ENCODE peak calls at places on chromosomes 6 and 20, in six cellular contexts. B, D, C, E, O and W are unnamed samples.

GRCh38 chr6:30136570-30137286 is 788 bp downstream of the TRIM40 start:
- DNase-seq in O (no peak), E (no peak), B (no peak), C (no peak), D (no peak), W (no peak)

GRCh38 chr6:162708971-162709370 is 18.6 kb downstream of the PRKN start:
- DNase-seq in B (no peak), E (no peak), D (no peak), O (no peak), C (no peak), W (no peak)

GRCh38 chr20:62742979-62743776 is 34.5 kb downstream of the NTSR1 start:
- DNase-seq in O (no peak), B (no peak), D (no peak), E (peak; percentile 59), C (no peak), W (peak; percentile 28)

GRCh38 chr6:90039911-90040310 is 145.6 kb downstream of the GJA10 start:
- DNase-seq in D (no peak), E (no peak), O (no peak), B (no peak), C (no peak), W (no peak)

GRCh38 chr20:25227317-25227831 is 20.5 kb upstream of the PYGB start:
- DNase-seq in E (no peak), O (no peak), B (peak; percentile 76), C (no peak), D (no peak), W (no peak)

GRCh38 chr20:40705413-40705812 is 16.4 kb upstream of the MAFB start:
- DNase-seq in O (no peak), B (no peak), D (no peak), C (no peak), E (no peak), W (no peak)

GRCh38 chr6:154474636-154475428 is 35.7 kb downstream of the CNKSR3 start:
- DNase-seq in E (no peak), B (no peak), O (no peak), C (peak; percentile 7), D (no peak), W (no peak)

GRCh38 chr6:147058786-147059434 is 145.3 kb upstream of the STXBP5 start:
- DNase-seq in O (no peak), C (no peak), D (peak; percentile 4), E (no peak), B (no peak), W (no peak)

GRCh38 chr20:36097331-36097730 is 57.2 kb upstream of the EPB41L1 start:
- DNase-seq in B (no peak), D (no peak), E (no peak), C (no peak), O (no peak), W (no peak)

GRCh38 chr6:133899556-133899955 is 10.6 kb downstream of the TCF21 start:
- DNase-seq in E (no peak), D (no peak), C (no peak), O (no peak), B (no peak), W (no peak)

GRCh38 chr20:59144179-59144830 is 19.3 kb upstream of the ZNF831 start:
- DNase-seq in D (no peak), O (no peak), C (no peak), E (no peak), B (no peak), W (no peak)

GRCh38 chr20:49510562-49511117 is 28.2 kb upstream of the KCNB1 start:
- DNase-seq in B (no peak), E (peak; percentile 81), O (no peak), C (no peak), D (no peak), W (peak; percentile 58)

GRCh38 chr6:25478973-25479372 is 173.0 kb upstream of the SCGN start:
- DNase-seq in C (no peak), D (no peak), O (no peak), E (no peak), B (no peak), W (no peak)

GRCh38 chr6:78365473-78365872 is 501.9 kb upstream of the IRAK1BP1 start:
- DNase-seq in C (no peak), D (no peak), E (no peak), O (no peak), B (no peak), W (no peak)

GRCh38 chr6:7998103-7998725 is 66.0 kb downstream of the BLOC1S5 start:
- DNase-seq in B (no peak), D (no peak), O (no peak), E (no peak), C (no peak), W (no peak)

GRCh38 chr6:46704562-46704961 is 16.9 kb downstream of the TDRD6 start:
- DNase-seq in E (no peak), O (peak; percentile 48), C (peak; percentile 44), D (no peak), B (no peak), W (no peak)

GRCh38 chr20:57695012-57695411 is 14.8 kb downstream of the PMEPA1 start:
- DNase-seq in E (no peak), C (peak; percentile 48), B (no peak), O (no peak), D (no peak), W (peak; percentile 83)

GRCh38 chr20:37389241-37389747 is 43.4 kb downstream of the SRC start:
- DNase-seq in E (peak; percentile 57), C (no peak), B (no peak), O (no peak), D (peak; percentile 28), W (no peak)

GRCh38 chr6:795046-795445 is 102.1 kb upstream of the EXOC2 start:
- DNase-seq in C (no peak), O (no peak), E (no peak), D (peak; percentile 36), B (no peak), W (no peak)

GRCh38 chr20:34848597-34848996 is 23.1 kb upstream of the NCOA6 start:
- DNase-seq in C (no peak), O (no peak), D (no peak), E (no peak), B (no peak), W (no peak)

GRCh38 chr20:50460608-50461268 is 49.4 kb upstream of the PTPN1 start:
- DNase-seq in D (peak; percentile 92), O (peak; percentile 91), C (peak; percentile 69), B (peak; percentile 74), E (peak; percentile 94), W (peak; percentile 90)

GRCh38 chr6:11972270-11972669 is 39.8 kb upstream of the HIVEP1 start:
- DNase-seq in O (peak; percentile 21), D (no peak), C (no peak), B (no peak), E (no peak), W (no peak)

GRCh38 chr6:41818271-41819054 is 31.0 kb downstream of the TOMM6 start:
- DNase-seq in B (no peak), D (no peak), O (no peak), E (no peak), C (no peak), W (no peak)

GRCh38 chr20:18188446-18188845 is 50.8 kb downstream of the KAT14 start:
- DNase-seq in O (no peak), B (no peak), E (no peak), D (no peak), C (no peak), W (no peak)

GRCh38 chr20:51525241-51526104 is 17.0 kb downstream of the NFATC2 start:
- DNase-seq in E (no peak), B (no peak), C (no peak), O (no peak), D (no peak), W (no peak)

GRCh38 chr20:3572151-3572550 is 91.0 kb downstream of the GFRA4 start:
- DNase-seq in O (no peak), E (no peak), B (no peak), D (no peak), C (no peak), W (no peak)

GRCh38 chr6:97068211-97068610 is 143.7 kb downstream of the KLHL32 start:
- DNase-seq in O (peak; percentile 54), C (peak; percentile 12), D (peak; percentile 22), E (no peak), B (no peak), W (no peak)

GRCh38 chr20:25076731-25077609 is 5.0 kb downstream of the VSX1 start:
- DNase-seq in O (peak; percentile 49), E (no peak), C (peak; percentile 73), B (peak; percentile 39), D (peak; percentile 48), W (no peak)

GRCh38 chr6:164148789-164149188 is 734.3 kb downstream of the QKI start:
- DNase-seq in C (no peak), O (no peak), D (no peak), B (no peak), E (no peak), W (no peak)

GRCh38 chr6:141483561-141484061 is 649.1 kb upstream of the GJE1 start:
- DNase-seq in D (no peak), E (no peak), B (peak; percentile 65), O (no peak), C (no peak), W (no peak)
- H3K4me3 ChIP-seq in D (peak overlapping the region; percentile 37), E (peak overlapping the region; percentile 27), B (peak overlapping the region; percentile 7), O (no peak overlapping the region), C (no peak overlapping the region), W (peak overlapping the region; percentile 14)

DNA sequence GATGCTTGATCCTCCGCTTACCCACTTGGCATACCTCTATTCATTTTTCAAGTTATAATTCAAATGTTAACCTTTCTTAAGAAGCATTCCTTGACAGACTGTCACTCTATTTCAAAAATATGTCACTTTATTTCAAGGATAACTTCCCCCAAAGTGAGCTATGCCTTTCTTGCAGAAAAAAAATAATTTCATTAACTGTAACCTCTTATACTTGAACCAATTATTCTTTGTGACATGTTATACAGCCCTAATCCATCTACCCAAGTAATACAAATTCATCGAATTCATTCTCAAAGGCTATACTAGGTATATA is 9.3 kb upstream of the NHSL1 start:
- DNase-seq in D (no peak), O (no peak), C (no peak), E (no peak), B (no peak), W (no peak)
- TF ChIP-seq POLR2AphosphoS5 in D (no peak), O (no peak), C (no peak), E (no peak), B (no peak), W (no peak)

GRCh38 chr6:107634147-107635057 is 144.5 kb downstream of the SOBP start:
- DNase-seq in B (no peak), E (no peak), C (no peak), D (peak; percentile 39), O (peak; percentile 36), W (no peak)

GRCh38 chr6:107636486-107636885 is 146.6 kb downstream of the SOBP start:
- DNase-seq in E (no peak), O (peak; percentile 71), D (no peak), C (no peak), B (no peak), W (no peak)

GRCh38 chr6:107633680-107634141 is 143.8 kb downstream of the SOBP start:
- DNase-seq in B (no peak), O (peak; percentile 45), E (no peak), C (no peak), D (no peak), W (no peak)

GRCh38 chr6:107637316-107637715 is 147.4 kb downstream of the SOBP start:
- DNase-seq in C (no peak), B (no peak), O (no peak), D (no peak), E (no peak), W (no peak)

GRCh38 chr6:107635058-107635515 is 145.2 kb downstream of the SOBP start:
- DNase-seq in B (no peak), C (no peak), D (no peak), O (peak; percentile 66), E (no peak), W (no peak)
- H3K4me3 ChIP-seq in B (no peak overlapping the region), C (no peak overlapping the region), D (no peak overlapping the region), O (peak overlapping the region; percentile 71), E (peak overlapping the region; percentile 50), W (peak overlapping the region; percentile 29)

GRCh38 chr20:47669489-47669888 is 115.8 kb downstream of the SULF2 start:
- DNase-seq in E (no peak), B (no peak), O (no peak), C (no peak), D (no peak), W (no peak)
- TF ChIP-seq POLR2AphosphoS5 in E (no peak), B (no peak), O (no peak), C (no peak), D (no peak), W (no peak)